ENCODE peak calls at places on chromosomes 3 and 15, in eight cellular contexts. Q is GM13976, D is mucosa of descending colon, Y is dorsolateral prefrontal cortex, L is fibroblast of pulmonary artery, R is HL-60, V is coronary artery, M is AG10803. I is an unnamed sample.

GRCh38 chr15:57914350-57915055 is 151.0 kb downstream of the ALDH1A2 start:
- DNase-seq in R (no peak), Q (no peak), L (no peak), M (no peak), Y (no peak), D (peak; percentile 70), V (no peak), I (no peak)

GRCh38 chr15:68492855-68493254 is 60.9 kb upstream of the ITGA11 start:
- DNase-seq in M (peak; percentile 68), V (no peak), D (no peak), L (peak; percentile 60), Q (no peak), Y (no peak), R (no peak), I (no peak)

GRCh38 chr3:124774305-124774673 is 44.0 kb downstream of the UMPS start:
- DNase-seq in D (no peak), R (no peak), Q (no peak), V (no peak), Y (no peak), L (peak; percentile 82), M (peak; percentile 94), I (no peak)

GRCh38 chr3:184129012-184129411 is 6.1 kb upstream of the EIF2B5 start:
- DNase-seq in D (no peak), M (peak; percentile 58), R (no peak), V (no peak), Y (no peak), L (peak; percentile 59), Q (peak; percentile 49), I (no peak)

GRCh38 chr3:184680411-184680990 is 31.4 kb downstream of the MAGEF1 start:
- DNase-seq in Y (no peak), V (no peak), Q (no peak), D (no peak), R (no peak), L (no peak), M (no peak), I (no peak)

GRCh38 chr15:83061680-83062079 is 5.4 kb downstream of the BTBD1 start:
- DNase-seq in V (no peak), R (no peak), M (peak; percentile 64), Q (no peak), Y (no peak), D (no peak), L (no peak), I (no peak)

GRCh38 chr3:42640129-42640528 is 13.4 kb upstream of the ZBTB47 start:
- DNase-seq in D (no peak), R (no peak), M (no peak), L (no peak), V (no peak), Y (no peak), Q (no peak), I (no peak)

GRCh38 chr3:107962946-107963345 is 127.9 kb downstream of the CD47 start:
- DNase-seq in M (peak; percentile 44), L (peak; percentile 88), Y (no peak), R (no peak), Q (no peak), D (no peak), V (no peak), I (no peak)

GRCh38 chr3:72338082-72338941 is 509.9 kb downstream of the SHQ1 start:
- DNase-seq in Q (no peak), L (no peak), V (no peak), D (no peak), M (no peak), Y (no peak), R (no peak), I (no peak)

GRCh38 chr15:38514601-38515000 is 50.0 kb downstream of the RASGRP1 start:
- DNase-seq in D (no peak), M (no peak), V (no peak), Q (no peak), R (no peak), Y (no peak), L (no peak), I (no peak)

GRCh38 chr15:63970723-63971426 is 75.4 kb downstream of the DAPK2 start:
- DNase-seq in D (no peak), M (peak; percentile 30), V (peak; percentile 43), Y (no peak), L (no peak), Q (peak; percentile 74), R (no peak), I (peak; percentile 21)

GRCh38 chr3:191707817-191708216 is 246.9 kb downstream of the PYDC2 start:
- DNase-seq in M (no peak), R (no peak), L (no peak), Q (no peak), Y (no peak), V (no peak), D (no peak), I (no peak)

GRCh38 chr15:71105444-71105843 is 9.8 kb upstream of the THSD4 start:
- DNase-seq in D (no peak), R (no peak), Y (no peak), V (no peak), L (no peak), M (no peak), Q (no peak), I (no peak)

GRCh38 chr15:50064674-50065073 is 54.4 kb downstream of the ATP8B4 start:
- DNase-seq in L (no peak), V (no peak), Q (no peak), R (peak; percentile 35), M (no peak), D (no peak), Y (no peak), I (no peak)

GRCh38 chr3:171193693-171194092 is 167.2 kb upstream of the SLC2A2 start:
- DNase-seq in L (peak; percentile 61), D (no peak), Q (no peak), V (no peak), R (no peak), Y (no peak), M (no peak), I (no peak)

GRCh38 chr3:111238896-111239295 is 167.3 kb downstream of the NECTIN3 start:
- DNase-seq in M (no peak), Y (no peak), V (no peak), Q (no peak), L (no peak), D (no peak), R (no peak), I (no peak)

GRCh38 chr3:167032267-167032876 is 347.7 kb downstream of the ZBBX start:
- DNase-seq in V (no peak), Q (no peak), M (peak; percentile 6), D (no peak), L (peak; percentile 70), R (no peak), Y (no peak), I (no peak)

GRCh38 chr3:43413676-43414368 is 127.5 kb downstream of the SNRK start:
- DNase-seq in M (no peak), R (no peak), L (peak; percentile 29), D (no peak), Y (no peak), Q (no peak), V (no peak), I (no peak)

GRCh38 chr15:83462026-83462425 is 14.9 kb downstream of the SH3GL3 start:
- DNase-seq in M (no peak), Y (no peak), R (no peak), L (no peak), D (no peak), Q (no peak), V (no peak), I (no peak)

GRCh38 chr3:140391041-140391440 is 286.8 kb upstream of the TRIM42 start:
- DNase-seq in Y (no peak), D (no peak), R (no peak), L (no peak), V (no peak), M (no peak), Q (no peak), I (no peak)

DNA sequence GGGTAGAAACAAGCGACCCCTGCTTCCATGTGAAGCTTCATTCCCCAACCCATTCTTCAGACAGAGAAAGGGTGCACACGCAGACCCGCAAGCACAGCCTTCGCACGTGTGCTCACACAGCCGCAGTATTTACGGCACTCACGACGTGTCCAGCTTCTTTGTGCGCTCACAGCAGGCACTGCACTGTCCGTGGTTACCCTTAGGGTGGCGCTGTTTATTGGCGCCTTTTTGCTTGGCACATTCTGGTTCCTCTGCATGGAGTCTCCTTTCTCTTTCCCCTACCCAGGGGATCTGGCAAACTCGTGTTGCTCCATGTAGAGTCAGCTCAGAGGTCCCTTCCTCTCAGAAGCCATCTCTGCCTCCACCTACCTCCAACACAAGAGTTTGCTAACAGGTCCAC is 115.1 kb downstream of the SLCO3A1 start:
- DNase-seq in M (no peak), L (no peak), Y (no peak), V (no peak), R (no peak), Q (no peak), D (no peak), I (no peak)
- TF ChIP-seq CTCF in M (no peak), L (no peak), Y (no peak), V (no peak), R (no peak), Q (no peak), D (no peak), I (no peak)

GRCh38 chr15:42156266-42156922 is at the start of gene PLA2G4F:
- DNase-seq in M (no peak), R (no peak), Y (no peak), Q (no peak), L (no peak), D (peak; percentile 80), V (no peak), I (no peak)
- TF ChIP-seq CTCF in M (no peak), R (no peak), Y (no peak), Q (no peak), L (no peak), D (no peak), V (no peak), I (no peak)

GRCh38 chr15:51947124-51947523 is 24.5 kb downstream of the LEO1 start:
- DNase-seq in L (no peak), V (no peak), Y (no peak), R (no peak), D (no peak), Q (no peak), M (no peak), I (no peak)
- TF ChIP-seq CTCF in L (no peak), V (no peak), Y (no peak), R (no peak), D (no peak), Q (no peak), M (no peak), I (no peak)

DNA sequence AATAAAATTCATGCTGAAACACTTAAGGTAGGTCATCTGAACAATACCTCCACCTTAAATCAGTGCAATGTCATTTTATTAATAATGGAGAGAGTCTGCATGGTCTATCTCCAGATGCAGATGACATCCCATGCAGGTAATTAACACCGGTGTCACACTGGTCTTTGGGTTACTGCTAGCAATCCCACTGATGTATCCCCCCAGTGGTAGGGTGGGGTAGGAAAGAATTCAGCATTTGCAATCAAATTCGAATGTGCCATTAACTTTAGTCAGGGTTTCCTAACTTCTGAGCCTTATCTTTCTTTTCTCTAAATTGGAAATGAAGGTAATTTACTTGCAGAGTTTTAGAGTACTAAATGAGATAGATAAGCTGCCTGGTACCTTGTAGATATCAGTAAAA is 44.4 kb downstream of the KIF15 start:
- DNase-seq in Q (no peak), V (no peak), M (no peak), D (no peak), R (no peak), L (no peak), Y (no peak), I (no peak)
- TF ChIP-seq CTCF in Q (no peak), V (no peak), M (no peak), D (no peak), R (no peak), L (no peak), Y (no peak), I (no peak)

I was measured in osteocyte.